ENCODE peak calls at places on chromosome 22, in seven cellular contexts. One of them, this sample, is unnamed.

GRCh38 chr22:17769013-17769715 is 5.1 kb downstream of the BID start:
- DNase-seq in HAP-1: no peak
- DNase-seq in SK-N-SH: no peak
- DNase-seq in HEK293T: no peak
- DNase-seq in AG08396: no peak
- DNase-seq in effector CD4-positive, alpha-beta T cell: no peak
- DNase-seq in neural crest cell: no peak
- DNase-seq in this sample: no peak

GRCh38 chr22:25388866-25389540 is 169.6 kb downstream of the CRYBB2 start:
- DNase-seq in effector CD4-positive, alpha-beta T cell: no peak
- DNase-seq in HEK293T: no peak
- DNase-seq in AG08396: no peak
- DNase-seq in SK-N-SH: no peak
- DNase-seq in HAP-1: no peak
- DNase-seq in neural crest cell: no peak
- DNase-seq in this sample: no peak

GRCh38 chr22:32048069-32048468 is 5.0 kb downstream of the SLC5A1 start:
- DNase-seq in neural crest cell: no peak
- DNase-seq in effector CD4-positive, alpha-beta T cell: no peak
- DNase-seq in HEK293T: no peak
- DNase-seq in SK-N-SH: no peak
- DNase-seq in HAP-1: no peak
- DNase-seq in AG08396: no peak
- DNase-seq in this sample: no peak

GRCh38 chr22:41969110-41969646 is at the start of gene SEPTIN3:
- DNase-seq in SK-N-SH: peak
- DNase-seq in HEK293T: no peak
- DNase-seq in HAP-1: no peak
- DNase-seq in neural crest cell: no peak
- DNase-seq in effector CD4-positive, alpha-beta T cell: no peak
- DNase-seq in AG08396: no peak
- DNase-seq in this sample: no peak

GRCh38 chr22:48513929-48514328 is 1313.7 kb downstream of the BRD1 start:
- DNase-seq in HEK293T: no peak
- DNase-seq in neural crest cell: no peak
- DNase-seq in SK-N-SH: no peak
- DNase-seq in HAP-1: no peak
- DNase-seq in effector CD4-positive, alpha-beta T cell: no peak
- DNase-seq in AG08396: no peak
- DNase-seq in this sample: no peak

GRCh38 chr22:38317237-38317994 is at the start of gene CSNK1E:
- DNase-seq in AG08396: peak
- DNase-seq in HAP-1: peak
- DNase-seq in SK-N-SH: peak
- DNase-seq in neural crest cell: peak
- DNase-seq in effector CD4-positive, alpha-beta T cell: peak
- DNase-seq in HEK293T: peak
- DNase-seq in this sample: peak

GRCh38 chr22:39818050-39818449 is 75.5 kb downstream of the ENTHD1 start:
- DNase-seq in SK-N-SH: no peak
- DNase-seq in HEK293T: no peak
- DNase-seq in HAP-1: no peak
- DNase-seq in neural crest cell: no peak
- DNase-seq in AG08396: no peak
- DNase-seq in effector CD4-positive, alpha-beta T cell: no peak
- DNase-seq in this sample: peak

GRCh38 chr22:29799217-29799680 is 32.1 kb downstream of the UQCR10 start:
- DNase-seq in SK-N-SH: peak
- DNase-seq in effector CD4-positive, alpha-beta T cell: no peak
- DNase-seq in AG08396: peak
- DNase-seq in neural crest cell: no peak
- DNase-seq in HEK293T: no peak
- DNase-seq in HAP-1: no peak
- DNase-seq in this sample: peak

GRCh38 chr22:39392341-39392948 is 7.1 kb upstream of the TAB1 start:
- DNase-seq in HEK293T: no peak
- DNase-seq in effector CD4-positive, alpha-beta T cell: no peak
- DNase-seq in AG08396: no peak
- DNase-seq in HAP-1: no peak
- DNase-seq in SK-N-SH: no peak
- DNase-seq in neural crest cell: no peak
- DNase-seq in this sample: no peak

GRCh38 chr22:27213766-27214581 is 556.6 kb downstream of the MIAT start:
- DNase-seq in neural crest cell: no peak
- DNase-seq in SK-N-SH: no peak
- DNase-seq in HAP-1: no peak
- DNase-seq in effector CD4-positive, alpha-beta T cell: no peak
- DNase-seq in AG08396: no peak
- DNase-seq in HEK293T: no peak
- DNase-seq in this sample: peak

GRCh38 chr22:30129636-30130035 is 49.4 kb downstream of the HORMAD2 start:
- DNase-seq in HEK293T: no peak
- DNase-seq in SK-N-SH: no peak
- DNase-seq in neural crest cell: no peak
- DNase-seq in HAP-1: no peak
- DNase-seq in AG08396: no peak
- DNase-seq in effector CD4-positive, alpha-beta T cell: no peak
- DNase-seq in this sample: no peak